ENCODE peak calls at places on chromosomes 13 and 19, in seven cellular contexts. One of them, this sample, is unnamed.

GRCh38 chr13:101989798-101990350 is 412.0 kb downstream of the FGF14 start:
- DNase-seq in stomach: no peak
- DNase-seq in IMR-90: no peak
- DNase-seq in esophagus squamous epithelium: no peak
- DNase-seq in heart left ventricle: no peak
- DNase-seq in K562: no peak
- DNase-seq in tibial nerve: no peak
- DNase-seq in this sample: no peak

GRCh38 chr13:22278336-22278929 is 607.6 kb downstream of the FGF9 start:
- DNase-seq in heart left ventricle: peak
- DNase-seq in IMR-90: peak
- DNase-seq in tibial nerve: peak
- DNase-seq in esophagus squamous epithelium: no peak
- DNase-seq in stomach: peak
- DNase-seq in K562: no peak
- DNase-seq in this sample: no peak

GRCh38 chr19:9966024-9966423 is 29.7 kb upstream of the OLFM2 start:
- DNase-seq in stomach: no peak
- DNase-seq in tibial nerve: no peak
- DNase-seq in K562: no peak
- DNase-seq in IMR-90: no peak
- DNase-seq in esophagus squamous epithelium: no peak
- DNase-seq in heart left ventricle: no peak
- DNase-seq in this sample: no peak

GRCh38 chr19:35249146-35249847 is 495 bp downstream of the LSR start:
- DNase-seq in tibial nerve: no peak
- DNase-seq in stomach: no peak
- DNase-seq in IMR-90: no peak
- DNase-seq in esophagus squamous epithelium: no peak
- DNase-seq in K562: peak
- DNase-seq in heart left ventricle: no peak
- DNase-seq in this sample: peak

GRCh38 chr19:39997595-39998216 is 846 bp downstream of the ZNF546 start:
- DNase-seq in IMR-90: peak
- DNase-seq in K562: no peak
- DNase-seq in heart left ventricle: no peak
- DNase-seq in tibial nerve: no peak
- DNase-seq in stomach: no peak
- DNase-seq in esophagus squamous epithelium: no peak
- DNase-seq in this sample: no peak

GRCh38 chr13:42110410-42111155 is 62.1 kb downstream of the DGKH start:
- DNase-seq in stomach: no peak
- DNase-seq in esophagus squamous epithelium: no peak
- DNase-seq in heart left ventricle: no peak
- DNase-seq in K562: peak
- DNase-seq in IMR-90: peak
- DNase-seq in tibial nerve: peak
- DNase-seq in this sample: peak

GRCh38 chr19:35843676-35844481 is 8.4 kb downstream of the NPHS1 start:
- DNase-seq in heart left ventricle: no peak
- DNase-seq in stomach: peak
- DNase-seq in IMR-90: no peak
- DNase-seq in tibial nerve: no peak
- DNase-seq in esophagus squamous epithelium: no peak
- DNase-seq in K562: peak
- DNase-seq in this sample: no peak

GRCh38 chr13:61002686-61003085 is 413.0 kb downstream of the PCDH20 start:
- DNase-seq in tibial nerve: no peak
- DNase-seq in esophagus squamous epithelium: no peak
- DNase-seq in stomach: no peak
- DNase-seq in heart left ventricle: no peak
- DNase-seq in K562: no peak
- DNase-seq in IMR-90: no peak
- DNase-seq in this sample: no peak

GRCh38 chr13:103948477-103948876 is 882.3 kb upstream of the SLC10A2 start:
- DNase-seq in tibial nerve: no peak
- DNase-seq in heart left ventricle: no peak
- DNase-seq in stomach: no peak
- DNase-seq in esophagus squamous epithelium: no peak
- DNase-seq in IMR-90: no peak
- DNase-seq in K562: no peak
- DNase-seq in this sample: no peak

GRCh38 chr13:44425041-44425814 is 51.6 kb downstream of the SERP2 start:
- DNase-seq in heart left ventricle: no peak
- DNase-seq in esophagus squamous epithelium: no peak
- DNase-seq in K562: no peak
- DNase-seq in IMR-90: no peak
- DNase-seq in stomach: no peak
- DNase-seq in tibial nerve: no peak
- DNase-seq in this sample: peak

GRCh38 chr19:6065685-6066365 is 44.5 kb downstream of the RFX2 start:
- DNase-seq in heart left ventricle: peak
- DNase-seq in esophagus squamous epithelium: no peak
- DNase-seq in tibial nerve: no peak
- DNase-seq in stomach: no peak
- DNase-seq in IMR-90: peak
- DNase-seq in K562: peak
- DNase-seq in this sample: no peak

GRCh38 chr19:38168632-38169031 is 55.4 kb downstream of the DPF1 start:
- DNase-seq in stomach: no peak
- DNase-seq in IMR-90: no peak
- DNase-seq in K562: no peak
- DNase-seq in heart left ventricle: no peak
- DNase-seq in esophagus squamous epithelium: no peak
- DNase-seq in tibial nerve: no peak
- DNase-seq in this sample: no peak

GRCh38 chr19:38173324-38174041 is 50.5 kb downstream of the DPF1 start:
- DNase-seq in K562: no peak
- DNase-seq in tibial nerve: no peak
- DNase-seq in heart left ventricle: peak
- DNase-seq in stomach: peak
- DNase-seq in esophagus squamous epithelium: no peak
- DNase-seq in IMR-90: peak
- DNase-seq in this sample: peak

GRCh38 chr19:38175422-38175821 is 48.6 kb downstream of the DPF1 start:
- DNase-seq in K562: no peak
- DNase-seq in esophagus squamous epithelium: no peak
- DNase-seq in heart left ventricle: no peak
- DNase-seq in tibial nerve: no peak
- DNase-seq in stomach: no peak
- DNase-seq in IMR-90: no peak
- DNase-seq in this sample: no peak

DNA sequence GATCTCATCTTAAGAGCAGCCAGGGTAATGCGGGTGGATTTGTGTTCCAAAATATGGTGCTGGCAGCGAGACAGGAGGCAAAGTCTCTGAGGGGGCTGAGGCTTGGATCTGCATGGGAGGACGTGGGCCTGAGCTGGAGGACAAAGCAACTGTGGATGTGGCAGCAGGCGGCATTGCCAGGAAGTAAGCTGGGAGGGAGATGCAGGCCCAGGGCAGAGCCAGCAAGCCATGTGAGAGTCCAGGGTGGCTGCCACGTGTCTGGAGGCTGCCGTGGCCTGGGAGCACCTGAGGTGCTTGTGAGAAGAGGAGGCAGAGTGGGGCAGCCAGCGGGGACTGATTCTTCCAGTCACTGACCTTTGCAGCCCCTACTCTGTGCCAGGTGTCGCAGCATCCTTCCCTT is 52.0 kb downstream of the DPF1 start:
- DNase-seq in stomach: no peak
- DNase-seq in heart left ventricle: peak
- DNase-seq in esophagus squamous epithelium: no peak
- DNase-seq in tibial nerve: no peak
- DNase-seq in K562: no peak
- DNase-seq in IMR-90: no peak
- DNase-seq in this sample: no peak
- TF ChIP-seq CTCF in stomach: no peak
- TF ChIP-seq CTCF in heart left ventricle: no peak
- TF ChIP-seq CTCF in esophagus squamous epithelium: no peak
- TF ChIP-seq CTCF in tibial nerve: no peak
- TF ChIP-seq CTCF in K562: no peak
- TF ChIP-seq CTCF in IMR-90: no peak
- TF ChIP-seq CTCF in this sample: no peak

DNA sequence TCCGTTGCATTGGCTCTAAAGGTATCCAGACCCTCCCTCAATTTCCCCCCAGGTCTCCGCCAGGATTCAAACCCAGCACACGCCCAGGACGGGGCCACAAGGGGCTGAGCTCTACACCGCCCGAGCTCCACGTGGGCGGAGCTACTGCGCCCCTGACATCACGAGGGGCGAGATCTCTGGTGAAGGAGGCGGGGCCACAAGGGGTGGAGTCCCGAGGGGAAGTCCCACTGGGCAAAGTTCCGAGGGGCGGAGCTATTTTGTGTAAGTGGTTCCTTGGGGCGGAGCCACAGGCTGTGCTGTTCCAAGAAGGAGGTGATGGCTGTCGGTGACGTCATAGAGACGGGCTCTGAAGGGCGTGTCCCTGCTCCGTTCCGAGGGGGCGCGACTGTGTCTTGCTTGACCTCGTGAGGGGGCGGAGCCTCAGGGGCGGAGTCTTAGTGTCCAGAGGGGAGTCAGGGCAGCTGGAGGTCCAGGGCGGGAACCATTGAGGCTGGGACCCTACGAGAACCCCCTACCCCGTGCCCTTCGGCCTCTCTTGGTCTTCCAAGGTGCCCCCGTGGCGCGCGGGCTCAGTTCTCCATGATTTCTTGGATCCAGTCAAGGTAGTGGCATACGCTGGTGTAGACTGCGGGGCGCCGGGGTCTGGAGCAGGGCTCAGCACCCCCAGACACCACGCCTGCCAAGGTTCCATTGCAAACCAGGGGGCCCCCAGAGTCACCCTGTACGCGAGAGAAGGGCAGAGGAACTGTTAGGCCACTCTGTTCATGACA is 1.3 kb upstream of the KLK8 start:
- DNase-seq in esophagus squamous epithelium: no peak
- DNase-seq in K562: peak
- DNase-seq in heart left ventricle: no peak
- DNase-seq in tibial nerve: peak
- DNase-seq in stomach: no peak
- DNase-seq in IMR-90: no peak
- DNase-seq in this sample: no peak
- H3K4me3 ChIP-seq in esophagus squamous epithelium: peak
- H3K4me3 ChIP-seq in K562: peak
- H3K4me3 ChIP-seq in heart left ventricle: no peak
- H3K4me3 ChIP-seq in tibial nerve: no peak
- H3K4me3 ChIP-seq in stomach: no peak
- H3K4me3 ChIP-seq in IMR-90: no peak
- H3K4me3 ChIP-seq in this sample: no peak

GRCh38 chr19:48959341-48960239 is 4.9 kb downstream of the BAX start:
- DNase-seq in heart left ventricle: no peak
- DNase-seq in esophagus squamous epithelium: no peak
- DNase-seq in IMR-90: no peak
- DNase-seq in K562: no peak
- DNase-seq in stomach: no peak
- DNase-seq in tibial nerve: no peak
- DNase-seq in this sample: no peak

GRCh38 chr19:48958006-48958405 is 3.3 kb downstream of the BAX start:
- DNase-seq in esophagus squamous epithelium: no peak
- DNase-seq in tibial nerve: no peak
- DNase-seq in IMR-90: no peak
- DNase-seq in heart left ventricle: no peak
- DNase-seq in K562: no peak
- DNase-seq in stomach: no peak
- DNase-seq in this sample: no peak

GRCh38 chr19:48954011-48954594 is 572 bp upstream of the BAX start:
- DNase-seq in IMR-90: no peak
- DNase-seq in tibial nerve: no peak
- DNase-seq in heart left ventricle: no peak
- DNase-seq in stomach: no peak
- DNase-seq in esophagus squamous epithelium: no peak
- DNase-seq in K562: no peak
- DNase-seq in this sample: no peak

GRCh38 chr19:48954595-48955307 is at the start of gene BAX:
- DNase-seq in stomach: peak
- DNase-seq in esophagus squamous epithelium: peak
- DNase-seq in heart left ventricle: peak
- DNase-seq in K562: peak
- DNase-seq in tibial nerve: peak
- DNase-seq in IMR-90: peak
- DNase-seq in this sample: peak

DNA sequence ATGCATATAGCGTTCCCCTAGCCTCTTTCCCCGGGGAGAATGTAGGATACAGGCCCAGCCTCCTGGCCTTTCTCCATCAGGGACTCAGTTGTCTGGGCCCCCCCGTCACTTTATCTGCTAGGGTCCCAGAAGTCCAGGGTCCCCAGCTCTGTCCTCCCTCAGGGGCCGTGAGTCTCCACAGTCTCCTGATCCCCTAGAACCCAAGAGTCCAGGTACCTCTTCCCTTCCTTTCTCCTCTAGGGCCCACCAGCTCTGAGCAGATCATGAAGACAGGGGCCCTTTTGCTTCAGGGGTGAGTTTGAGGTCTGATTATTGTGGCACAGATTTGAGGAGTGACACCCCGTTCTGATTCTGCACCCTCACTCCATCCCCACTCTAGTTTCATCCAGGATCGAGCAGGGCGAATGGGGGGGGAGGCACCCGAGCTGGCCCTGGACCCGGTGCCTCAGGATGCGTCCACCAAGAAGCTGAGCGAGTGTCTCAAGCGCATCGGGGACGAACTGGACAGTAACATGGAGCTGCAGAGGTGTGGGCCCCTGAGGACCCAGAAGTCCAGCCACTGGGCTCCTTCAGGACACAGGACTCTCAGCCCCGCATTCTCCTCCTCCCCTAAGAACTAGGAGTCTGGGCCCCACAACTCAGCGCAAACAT is 758 bp downstream of the BAX start:
- DNase-seq in K562: no peak
- DNase-seq in stomach: no peak
- DNase-seq in heart left ventricle: no peak
- DNase-seq in tibial nerve: no peak
- DNase-seq in IMR-90: no peak
- DNase-seq in esophagus squamous epithelium: no peak
- DNase-seq in this sample: no peak
- TF ChIP-seq POLR2A in K562: no peak
- TF ChIP-seq POLR2A in stomach: no peak
- TF ChIP-seq POLR2A in heart left ventricle: no peak
- TF ChIP-seq POLR2A in tibial nerve: no peak
- TF ChIP-seq POLR2A in IMR-90: no peak
- TF ChIP-seq POLR2A in esophagus squamous epithelium: no peak
- TF ChIP-seq POLR2A in this sample: no peak

DNA sequence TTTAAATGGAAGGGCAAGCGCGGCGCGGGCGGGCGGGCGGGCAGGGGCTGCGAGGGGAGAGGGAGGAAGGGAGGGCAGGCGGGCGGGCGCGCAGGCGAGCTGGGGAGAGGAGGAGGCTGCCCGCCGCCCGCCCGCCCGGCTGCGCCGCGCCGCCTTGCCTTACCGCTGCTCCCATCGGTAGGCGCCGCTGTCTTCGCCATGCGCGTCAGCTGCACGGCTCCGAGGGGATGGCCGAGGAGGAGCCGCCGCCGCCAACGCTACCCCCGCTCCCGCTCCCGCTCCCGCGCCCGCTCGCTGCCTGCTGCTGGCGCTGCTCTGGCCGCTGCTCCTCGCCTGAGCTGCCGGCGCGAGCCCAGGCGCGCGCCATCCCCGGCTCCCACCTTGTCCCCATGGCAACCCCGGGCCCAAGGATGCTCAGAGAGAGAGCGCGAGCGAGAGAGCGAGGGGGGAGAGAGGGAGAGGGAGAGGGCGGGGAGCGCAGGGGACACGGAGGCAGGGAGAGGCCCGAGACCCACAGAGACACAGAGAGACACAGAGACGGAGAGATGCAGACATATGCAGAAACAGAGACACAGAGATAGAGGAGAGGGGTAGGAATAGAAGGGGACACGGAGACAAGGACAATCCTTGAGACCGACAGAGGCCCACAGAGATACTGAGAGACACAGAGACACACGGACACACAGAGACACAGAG is 40.3 kb downstream of the DEDD2 start:
- DNase-seq in stomach: peak
- DNase-seq in IMR-90: peak
- DNase-seq in tibial nerve: peak
- DNase-seq in esophagus squamous epithelium: no peak
- DNase-seq in K562: peak
- DNase-seq in heart left ventricle: peak
- DNase-seq in this sample: peak
- TF ChIP-seq CTCF in stomach: no peak
- TF ChIP-seq CTCF in IMR-90: peak
- TF ChIP-seq CTCF in tibial nerve: peak
- TF ChIP-seq CTCF in esophagus squamous epithelium: no peak
- TF ChIP-seq CTCF in K562: peak
- TF ChIP-seq CTCF in heart left ventricle: peak
- TF ChIP-seq CTCF in this sample: no peak